ENCODE peak calls at places on chromosomes 7 and 10, in six cellular contexts. One of them, this sample, is unnamed.

GRCh38 chr10:97854735-97855134 is 5.1 kb downstream of the GOLGA7B start:
- DNase-seq in midbrain: no peak
- DNase-seq in mesendoderm: no peak
- DNase-seq in HepG2: no peak
- DNase-seq in amygdala: no peak
- DNase-seq in fibroblast of the conjunctiva: no peak
- DNase-seq in this sample: no peak

GRCh38 chr7:150631084-150631824 is 931 bp downstream of the GIMAP6 start:
- DNase-seq in mesendoderm: no peak
- DNase-seq in fibroblast of the conjunctiva: no peak
- DNase-seq in midbrain: no peak
- DNase-seq in HepG2: no peak
- DNase-seq in amygdala: no peak
- DNase-seq in this sample: no peak

GRCh38 chr7:33853361-33854062 is 51.8 kb upstream of the BMPER start:
- DNase-seq in HepG2: no peak
- DNase-seq in fibroblast of the conjunctiva: peak
- DNase-seq in amygdala: no peak
- DNase-seq in midbrain: no peak
- DNase-seq in mesendoderm: peak
- DNase-seq in this sample: peak

GRCh38 chr7:105779856-105780815 is 96.3 kb downstream of the ATXN7L1 start:
- DNase-seq in fibroblast of the conjunctiva: no peak
- DNase-seq in amygdala: no peak
- DNase-seq in midbrain: no peak
- DNase-seq in mesendoderm: peak
- DNase-seq in HepG2: no peak
- DNase-seq in this sample: no peak

GRCh38 chr7:139716156-139716942 is 61.4 kb downstream of the HIPK2 start:
- DNase-seq in midbrain: no peak
- DNase-seq in amygdala: no peak
- DNase-seq in HepG2: no peak
- DNase-seq in fibroblast of the conjunctiva: no peak
- DNase-seq in mesendoderm: no peak
- DNase-seq in this sample: no peak

GRCh38 chr7:101172854-101173751 is 7.0 kb downstream of the NAT16 start:
- DNase-seq in mesendoderm: peak
- DNase-seq in HepG2: no peak
- DNase-seq in midbrain: peak
- DNase-seq in fibroblast of the conjunctiva: no peak
- DNase-seq in amygdala: no peak
- DNase-seq in this sample: peak

GRCh38 chr7:101527844-101528667 is 101.0 kb downstream of the MYL10 start:
- DNase-seq in fibroblast of the conjunctiva: no peak
- DNase-seq in HepG2: no peak
- DNase-seq in midbrain: peak
- DNase-seq in amygdala: peak
- DNase-seq in mesendoderm: no peak
- DNase-seq in this sample: peak

GRCh38 chr7:131511774-131512535 is 44.5 kb downstream of the PODXL start:
- DNase-seq in amygdala: no peak
- DNase-seq in fibroblast of the conjunctiva: no peak
- DNase-seq in mesendoderm: no peak
- DNase-seq in midbrain: no peak
- DNase-seq in HepG2: no peak
- DNase-seq in this sample: no peak

GRCh38 chr7:142412551-142413193 is 154.8 kb upstream of the PRSS58 start:
- DNase-seq in fibroblast of the conjunctiva: peak
- DNase-seq in amygdala: no peak
- DNase-seq in HepG2: peak
- DNase-seq in mesendoderm: peak
- DNase-seq in midbrain: peak
- DNase-seq in this sample: peak

GRCh38 chr7:130143986-130144618 is 61.1 kb downstream of the TMEM209 start:
- DNase-seq in mesendoderm: no peak
- DNase-seq in midbrain: no peak
- DNase-seq in HepG2: peak
- DNase-seq in fibroblast of the conjunctiva: no peak
- DNase-seq in amygdala: no peak
- DNase-seq in this sample: no peak

GRCh38 chr10:184911-185310 is 49.7 kb downstream of the ZMYND11 start:
- DNase-seq in HepG2: no peak
- DNase-seq in fibroblast of the conjunctiva: no peak
- DNase-seq in mesendoderm: no peak
- DNase-seq in midbrain: no peak
- DNase-seq in amygdala: no peak
- DNase-seq in this sample: peak

GRCh38 chr7:16365177-16365576 is 56.2 kb downstream of the CRPPA start:
- DNase-seq in amygdala: no peak
- DNase-seq in midbrain: no peak
- DNase-seq in fibroblast of the conjunctiva: no peak
- DNase-seq in mesendoderm: no peak
- DNase-seq in HepG2: no peak
- DNase-seq in this sample: no peak

GRCh38 chr7:76403780-76404494 is 5.6 kb downstream of the SSC4D start:
- DNase-seq in HepG2: peak
- DNase-seq in mesendoderm: no peak
- DNase-seq in amygdala: no peak
- DNase-seq in fibroblast of the conjunctiva: no peak
- DNase-seq in midbrain: no peak
- DNase-seq in this sample: no peak

GRCh38 chr7:66804001-66804400 is 63.5 kb downstream of the RABGEF1 start:
- DNase-seq in amygdala: peak
- DNase-seq in mesendoderm: no peak
- DNase-seq in HepG2: no peak
- DNase-seq in fibroblast of the conjunctiva: no peak
- DNase-seq in midbrain: peak
- DNase-seq in this sample: peak